ENCODE peak calls at places on chromosomes 11 and 22, in six cellular contexts. X is HCT116; A is CD8-positive, alpha-beta T cell; M is tibial artery; E is CD4-positive, CD25-positive, alpha-beta regulatory T cell; J is K562. T is an unnamed sample. For H3K4me1 and H3K9me3, the result is how much of the 10 kb centered on the place peaks cover.

GRCh38 chr11:95821640-95822039 is 31.3 kb downstream of the CEP57 start:
- DNase-seq in X (no peak), A (no peak), M (no peak), E (no peak), J (no peak), T (no peak)

GRCh38 chr11:3014314-3014938 is 22.3 kb upstream of the NAP1L4 start:
- DNase-seq in X (no peak), A (peak), M (no peak), E (peak), J (no peak), T (peak)

GRCh38 chr11:1727088-1727690 is 23.2 kb downstream of the IFITM10 start:
- DNase-seq in X (no peak), A (no peak), M (no peak), E (no peak), J (no peak), T (no peak)

GRCh38 chr11:89184021-89184420 is 6.3 kb downstream of the TYR start:
- DNase-seq in X (no peak), A (no peak), M (no peak), E (no peak), J (no peak), T (no peak)

GRCh38 chr22:45893516-45893915 is 83.4 kb downstream of the WNT7B start:
- DNase-seq in X (no peak), A (no peak), M (no peak), E (no peak), J (no peak), T (no peak)

GRCh38 chr22:46028069-46028991 is 51.4 kb upstream of the WNT7B start:
- DNase-seq in X (no peak), A (no peak), M (peak), E (no peak), J (no peak), T (no peak)

GRCh38 chr11:42054351-42054750 is 594.9 kb upstream of the LRRC4C start:
- DNase-seq in X (no peak), A (no peak), M (no peak), E (no peak), J (no peak), T (no peak)

GRCh38 chr11:8948901-8949300 is 6.1 kb upstream of the ASCL3 start:
- DNase-seq in X (no peak), A (no peak), M (no peak), E (no peak), J (no peak), T (no peak)

DNA sequence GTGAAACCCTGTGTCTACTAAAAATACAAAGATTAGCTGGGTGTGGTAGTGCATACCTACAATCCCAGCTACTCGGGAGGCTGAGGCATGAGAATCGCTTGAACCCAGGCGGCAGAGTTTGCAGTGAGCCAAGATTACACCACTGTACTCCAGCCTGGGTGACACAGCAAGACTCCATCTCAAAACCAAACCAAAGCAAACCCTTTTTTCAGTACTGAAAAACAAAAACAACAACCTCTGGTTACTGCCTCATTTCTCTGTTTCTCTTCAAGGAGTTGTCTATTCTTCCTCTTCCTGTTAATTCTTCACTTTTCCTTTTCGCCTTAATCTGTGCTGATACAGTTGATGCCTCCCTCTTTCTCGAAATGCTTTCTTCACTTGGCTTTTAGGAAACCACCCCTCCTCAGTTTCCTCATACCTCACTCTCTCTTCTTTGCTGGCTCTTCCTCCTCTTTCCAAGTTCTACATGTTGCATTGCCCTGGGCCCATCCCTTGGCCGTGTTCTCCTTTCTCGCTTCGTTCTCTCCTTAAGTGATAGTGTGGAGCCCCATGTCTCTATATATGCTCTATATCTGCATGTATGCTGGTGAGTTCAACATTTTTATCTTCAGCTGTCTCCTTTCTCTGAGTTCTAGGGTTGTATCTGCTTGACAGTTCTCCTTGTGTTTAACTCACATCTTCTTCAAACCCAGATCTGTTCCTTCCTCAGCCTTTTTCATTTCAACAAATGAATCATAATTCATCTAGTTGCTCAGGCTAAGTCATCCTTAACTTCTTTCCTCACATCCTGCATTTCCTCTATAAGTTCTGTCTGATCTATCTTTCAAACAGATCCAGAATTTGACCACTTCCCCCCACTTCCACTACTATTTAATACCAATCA is 37.1 kb downstream of the NUCB2 start:
- DNase-seq in X (no peak), A (no peak), M (no peak), E (no peak), J (no peak), T (no peak)
- H3K4me1 ChIP-seq in X (under half), A (under half), M (under half), E (under half), J (under half), T (under half)

GRCh38 chr11:132379540-132379939 is 1009.1 kb downstream of the NTM start:
- DNase-seq in X (no peak), A (no peak), M (no peak), E (no peak), J (no peak), T (no peak)
- H3K9me3 ChIP-seq in X (under half), A (under half), M (under half), E (under half), J (under half), T (under half)

DNA sequence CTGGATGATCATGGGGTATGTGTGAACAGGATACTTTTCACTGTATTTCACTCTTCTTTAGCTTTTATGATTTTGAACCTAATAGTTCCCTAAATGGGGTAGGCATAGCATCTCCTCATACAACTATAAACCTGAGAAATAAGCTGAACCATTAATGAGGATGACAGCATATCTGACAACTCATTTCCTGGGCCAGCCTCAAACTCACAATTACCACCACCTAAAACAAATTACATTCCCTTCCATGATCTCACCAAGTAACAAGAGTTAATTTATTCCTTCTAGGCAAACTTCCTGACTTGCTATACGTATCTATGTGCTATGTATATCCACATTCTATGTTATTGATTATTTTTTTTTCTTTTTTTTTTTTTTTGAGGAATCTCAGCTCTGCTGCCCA is 23.0 kb downstream of the SIK3 start:
- DNase-seq in X (no peak), A (no peak), M (no peak), E (no peak), J (no peak), T (no peak)
- H3K4me1 ChIP-seq in X (under half), A (under half), M (under half), E (under half), J (under half), T (under half)

DNA sequence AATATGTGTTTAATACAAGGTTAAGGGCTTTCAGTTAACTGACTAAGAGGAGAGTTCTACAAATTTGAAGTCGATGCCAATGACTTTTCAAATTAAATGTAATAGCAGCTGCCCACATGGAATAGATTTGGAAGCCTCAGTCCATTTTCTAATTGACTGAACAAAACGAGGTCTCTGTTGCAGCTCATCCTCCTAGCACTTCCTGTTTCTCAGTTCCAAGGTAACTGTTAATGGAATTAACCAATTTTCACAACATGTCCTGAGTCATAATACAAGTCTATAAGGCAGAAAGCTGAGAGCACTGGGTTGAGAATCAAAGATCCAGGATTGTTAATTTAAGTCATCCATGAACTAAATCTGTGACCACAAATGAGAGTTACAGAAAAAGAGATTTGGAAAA is 177.2 kb downstream of the OPCML start:
- DNase-seq in X (no peak), A (no peak), M (no peak), E (no peak), J (no peak), T (no peak)
- H3K9me3 ChIP-seq in X (under half), A (under half), M (under half), E (under half), J (under half), T (under half)

GRCh38 chr22:43257549-43257948 is 70.6 kb upstream of the TTLL12 start:
- DNase-seq in X (no peak), A (no peak), M (no peak), E (no peak), J (no peak), T (no peak)
- H3K4me1 ChIP-seq in X (under half), A (under half), M (under half), E (under half), J (under half), T (under half)

GRCh38 chr11:55849037-55849436 is 10.5 kb downstream of the OR5D16 start:
- DNase-seq in X (no peak), A (no peak), M (no peak), E (no peak), J (no peak), T (no peak)
- H3K9me3 ChIP-seq in X (under half), A (under half), M (under half), E (under half), J (under half), T (under half)

DNA sequence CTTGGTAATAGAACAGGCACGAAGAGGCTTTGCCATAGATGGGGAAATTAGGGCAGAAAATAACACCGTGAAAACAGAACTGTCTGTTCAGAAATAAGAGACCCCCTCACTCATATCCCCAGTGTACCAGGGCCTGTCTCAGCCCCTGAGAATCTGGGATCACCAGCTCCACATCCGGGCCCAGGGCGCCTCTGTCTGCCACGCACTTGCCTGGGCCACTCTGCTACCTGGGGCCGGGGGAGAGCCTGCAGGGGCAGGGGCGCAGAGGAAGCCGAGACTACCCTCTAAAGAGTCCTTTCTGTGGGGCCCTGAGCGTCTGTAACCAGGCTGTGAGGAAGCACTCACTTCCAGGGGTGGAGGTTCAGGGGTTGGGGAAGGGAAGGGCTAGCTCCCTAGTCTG is 19.8 kb downstream of the NECTIN1 start:
- DNase-seq in X (no peak), A (no peak), M (no peak), E (no peak), J (no peak), T (no peak)
- H3K4me1 ChIP-seq in X (under half), A (under half), M (under half), E (under half), J (under half), T (under half)

DNA sequence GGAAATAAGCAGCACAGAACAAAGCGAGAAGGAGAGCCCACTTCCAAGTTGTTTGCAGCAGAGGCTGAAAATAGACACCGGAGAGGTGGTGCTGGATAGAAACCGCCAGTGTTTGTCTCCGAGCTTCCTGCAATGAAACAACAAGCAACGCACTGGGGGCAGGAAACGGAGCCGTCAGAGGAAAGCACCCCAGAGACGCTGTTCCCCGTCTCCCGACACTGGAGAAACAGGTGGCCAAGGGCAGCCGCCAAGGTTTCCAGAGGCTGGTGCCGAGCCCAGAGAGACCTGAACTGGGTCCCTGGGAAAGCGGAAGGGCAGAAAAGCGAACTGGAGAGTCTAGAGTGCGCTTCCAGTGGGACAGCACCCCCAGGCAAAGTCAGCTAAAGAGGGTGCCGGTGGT is 406.6 kb downstream of the SHANK2 start:
- DNase-seq in X (no peak), A (no peak), M (no peak), E (no peak), J (no peak), T (no peak)
- H3K9me3 ChIP-seq in X (under half), A (under half), M (under half), E (under half), J (under half), T (under half)

GRCh38 chr11:102806296-102806695 is 8.3 kb upstream of the MMP1 start:
- DNase-seq in X (no peak), A (no peak), M (no peak), E (no peak), J (no peak), T (no peak)
- H3K4me1 ChIP-seq in X (under half), A (under half), M (under half), E (under half), J (under half), T (under half)